ENCODE peak calls at places on chromosomes 1 and 21, in nine cellular contexts. One of them, this sample, is unnamed.

GRCh38 chr1:182575540-182576149 is 13.4 kb downstream of the RNASEL start:
- DNase-seq in spleen: no peak
- DNase-seq in GM12891: no peak
- DNase-seq in HepG2: peak; percentile 39
- DNase-seq in K562: peak; percentile 33
- DNase-seq in transverse colon: no peak
- DNase-seq in H1: no peak
- DNase-seq in HCT116: no peak
- DNase-seq in stomach: no peak
- DNase-seq in this sample: no peak

GRCh38 chr1:16988210-16988609 is 7.8 kb upstream of the MFAP2 start:
- DNase-seq in K562: no peak
- DNase-seq in transverse colon: no peak
- DNase-seq in HCT116: no peak
- DNase-seq in HepG2: no peak
- DNase-seq in spleen: no peak
- DNase-seq in stomach: no peak
- DNase-seq in GM12891: no peak
- DNase-seq in H1: no peak
- DNase-seq in this sample: no peak

GRCh38 chr1:25529518-25530347 is 13.7 kb upstream of the LDLRAP1 start:
- DNase-seq in H1: no peak
- DNase-seq in HepG2: no peak
- DNase-seq in stomach: no peak
- DNase-seq in GM12891: no peak
- DNase-seq in transverse colon: no peak
- DNase-seq in spleen: peak; percentile 55
- DNase-seq in K562: no peak
- DNase-seq in HCT116: no peak
- DNase-seq in this sample: no peak

GRCh38 chr1:169086603-169087455 is 19.7 kb upstream of the ATP1B1 start:
- DNase-seq in HCT116: no peak
- DNase-seq in stomach: no peak
- DNase-seq in spleen: no peak
- DNase-seq in GM12891: no peak
- DNase-seq in transverse colon: no peak
- DNase-seq in K562: no peak
- DNase-seq in HepG2: peak; percentile 65
- DNase-seq in H1: no peak
- DNase-seq in this sample: no peak

GRCh38 chr1:118317836-118318614 is 133.0 kb upstream of the SPAG17 start:
- DNase-seq in transverse colon: no peak
- DNase-seq in spleen: no peak
- DNase-seq in HCT116: no peak
- DNase-seq in GM12891: no peak
- DNase-seq in stomach: no peak
- DNase-seq in H1: no peak
- DNase-seq in HepG2: no peak
- DNase-seq in K562: no peak
- DNase-seq in this sample: no peak

GRCh38 chr1:168733241-168733640 is 4.2 kb upstream of the DPT start:
- DNase-seq in transverse colon: no peak
- DNase-seq in K562: no peak
- DNase-seq in GM12891: no peak
- DNase-seq in HepG2: no peak
- DNase-seq in HCT116: no peak
- DNase-seq in stomach: no peak
- DNase-seq in spleen: no peak
- DNase-seq in H1: no peak
- DNase-seq in this sample: no peak

GRCh38 chr1:226993676-226994356 is 53.7 kb downstream of the COQ8A start:
- DNase-seq in spleen: peak; percentile 69
- DNase-seq in transverse colon: no peak
- DNase-seq in K562: no peak
- DNase-seq in H1: peak; percentile 47
- DNase-seq in HepG2: peak; percentile 73
- DNase-seq in GM12891: no peak
- DNase-seq in HCT116: no peak
- DNase-seq in stomach: no peak
- DNase-seq in this sample: no peak

GRCh38 chr1:119646521-119647227 is 1.4 kb downstream of the ZNF697 start:
- DNase-seq in K562: peak; percentile 59
- DNase-seq in H1: no peak
- DNase-seq in transverse colon: no peak
- DNase-seq in HepG2: no peak
- DNase-seq in GM12891: no peak
- DNase-seq in HCT116: no peak
- DNase-seq in spleen: no peak
- DNase-seq in stomach: no peak
- DNase-seq in this sample: no peak

GRCh38 chr1:59143824-59144223 is 153.1 kb upstream of the FGGY start:
- DNase-seq in K562: no peak
- DNase-seq in GM12891: no peak
- DNase-seq in HCT116: no peak
- DNase-seq in H1: no peak
- DNase-seq in stomach: no peak
- DNase-seq in HepG2: no peak
- DNase-seq in spleen: no peak
- DNase-seq in transverse colon: no peak
- DNase-seq in this sample: no peak

GRCh38 chr1:58575831-58576726 is 973 bp downstream of the TACSTD2 start:
- DNase-seq in spleen: peak; percentile 86
- DNase-seq in GM12891: no peak
- DNase-seq in stomach: peak; percentile 44
- DNase-seq in H1: no peak
- DNase-seq in K562: no peak
- DNase-seq in transverse colon: no peak
- DNase-seq in HepG2: no peak
- DNase-seq in HCT116: no peak
- DNase-seq in this sample: no peak

GRCh38 chr1:87897486-87897885 is 568.8 kb downstream of the LMO4 start:
- DNase-seq in spleen: no peak
- DNase-seq in H1: no peak
- DNase-seq in stomach: no peak
- DNase-seq in HCT116: no peak
- DNase-seq in K562: no peak
- DNase-seq in GM12891: no peak
- DNase-seq in HepG2: no peak
- DNase-seq in transverse colon: no peak
- DNase-seq in this sample: no peak

GRCh38 chr21:31299291-31300147 is 44.5 kb downstream of the TIAM1 start:
- DNase-seq in GM12891: no peak
- DNase-seq in HepG2: peak; percentile 5
- DNase-seq in HCT116: no peak
- DNase-seq in H1: no peak
- DNase-seq in stomach: no peak
- DNase-seq in K562: no peak
- DNase-seq in spleen: no peak
- DNase-seq in transverse colon: no peak
- DNase-seq in this sample: no peak

GRCh38 chr21:28154121-28154520 is 838.6 kb downstream of the LTN1 start:
- DNase-seq in stomach: no peak
- DNase-seq in HCT116: no peak
- DNase-seq in spleen: no peak
- DNase-seq in H1: no peak
- DNase-seq in HepG2: no peak
- DNase-seq in transverse colon: no peak
- DNase-seq in K562: no peak
- DNase-seq in GM12891: no peak
- DNase-seq in this sample: no peak

GRCh38 chr21:18443686-18444085 is 40.1 kb upstream of the TMPRSS15 start:
- DNase-seq in GM12891: no peak
- DNase-seq in stomach: no peak
- DNase-seq in HepG2: no peak
- DNase-seq in K562: no peak
- DNase-seq in H1: no peak
- DNase-seq in transverse colon: no peak
- DNase-seq in HCT116: no peak
- DNase-seq in spleen: peak; percentile 79
- DNase-seq in this sample: no peak

GRCh38 chr1:74652711-74653131 is 20.9 kb downstream of the ERICH3 start:
- DNase-seq in spleen: peak; percentile 56
- DNase-seq in H1: no peak
- DNase-seq in transverse colon: no peak
- DNase-seq in HepG2: no peak
- DNase-seq in GM12891: peak; percentile 6
- DNase-seq in K562: no peak
- DNase-seq in stomach: no peak
- DNase-seq in HCT116: no peak
- DNase-seq in this sample: no peak

GRCh38 chr1:160541622-160542302 is 18.7 kb upstream of the SLAMF6 start:
- DNase-seq in HCT116: no peak
- DNase-seq in GM12891: no peak
- DNase-seq in transverse colon: no peak
- DNase-seq in spleen: no peak
- DNase-seq in HepG2: no peak
- DNase-seq in stomach: no peak
- DNase-seq in K562: peak; percentile 33
- DNase-seq in H1: no peak
- DNase-seq in this sample: no peak

GRCh38 chr1:25773441-25774125 is 26.4 kb upstream of the SELENON start:
- DNase-seq in stomach: peak; percentile 81
- DNase-seq in spleen: no peak
- DNase-seq in H1: no peak
- DNase-seq in HepG2: peak; percentile 70
- DNase-seq in K562: no peak
- DNase-seq in HCT116: no peak
- DNase-seq in GM12891: no peak
- DNase-seq in transverse colon: peak; percentile 26
- DNase-seq in this sample: no peak

GRCh38 chr1:60911980-60912692 is 170.2 kb upstream of the NFIA start:
- DNase-seq in H1: peak; percentile 60
- DNase-seq in transverse colon: no peak
- DNase-seq in K562: no peak
- DNase-seq in stomach: no peak
- DNase-seq in HepG2: no peak
- DNase-seq in GM12891: no peak
- DNase-seq in HCT116: no peak
- DNase-seq in spleen: no peak
- DNase-seq in this sample: no peak

GRCh38 chr1:162008799-162009198 is 14.9 kb downstream of the OLFML2B start:
- DNase-seq in stomach: no peak
- DNase-seq in H1: no peak
- DNase-seq in HCT116: no peak
- DNase-seq in GM12891: no peak
- DNase-seq in K562: no peak
- DNase-seq in HepG2: no peak
- DNase-seq in transverse colon: no peak
- DNase-seq in spleen: no peak
- DNase-seq in this sample: no peak

GRCh38 chr21:45471229-45472052 is 66.5 kb downstream of the COL18A1 start:
- DNase-seq in transverse colon: no peak
- DNase-seq in HepG2: peak; percentile 96
- DNase-seq in stomach: no peak
- DNase-seq in HCT116: no peak
- DNase-seq in GM12891: no peak
- DNase-seq in H1: no peak
- DNase-seq in K562: no peak
- DNase-seq in spleen: peak; percentile 48
- DNase-seq in this sample: no peak

GRCh38 chr1:90834354-90835171 is 117.5 kb upstream of the BARHL2 start:
- DNase-seq in HepG2: no peak
- DNase-seq in H1: no peak
- DNase-seq in HCT116: no peak
- DNase-seq in GM12891: no peak
- DNase-seq in stomach: no peak
- DNase-seq in transverse colon: no peak
- DNase-seq in spleen: no peak
- DNase-seq in K562: no peak
- DNase-seq in this sample: no peak
- TF ChIP-seq POLR2AphosphoS5 in HepG2: no peak
- TF ChIP-seq POLR2AphosphoS5 in H1: no peak
- TF ChIP-seq POLR2AphosphoS5 in HCT116: no peak
- TF ChIP-seq POLR2AphosphoS5 in GM12891: no peak
- TF ChIP-seq POLR2AphosphoS5 in stomach: no peak
- TF ChIP-seq POLR2AphosphoS5 in transverse colon: no peak
- TF ChIP-seq POLR2AphosphoS5 in spleen: no peak
- TF ChIP-seq POLR2AphosphoS5 in K562: no peak
- TF ChIP-seq POLR2AphosphoS5 in this sample: no peak

GRCh38 chr1:213051127-213051880 is at the start of gene RPS6KC1:
- DNase-seq in HCT116: peak; percentile 50
- DNase-seq in spleen: peak; percentile 97
- DNase-seq in HepG2: peak; percentile 77
- DNase-seq in GM12891: peak; percentile 80
- DNase-seq in transverse colon: peak; percentile 86
- DNase-seq in H1: peak; percentile 85
- DNase-seq in stomach: peak; percentile 88
- DNase-seq in K562: peak; percentile 97
- DNase-seq in this sample: peak; percentile 83
- TF ChIP-seq POLR2A in HCT116: no peak
- TF ChIP-seq POLR2A in spleen: no peak
- TF ChIP-seq POLR2A in HepG2: peak; percentile 62
- TF ChIP-seq POLR2A in GM12891: peak; percentile 57
- TF ChIP-seq POLR2A in transverse colon: no peak
- TF ChIP-seq POLR2A in H1: peak; percentile 33
- TF ChIP-seq POLR2A in stomach: no peak
- TF ChIP-seq POLR2A in K562: peak; percentile 84
- TF ChIP-seq POLR2A in this sample: peak; percentile 58

DNA sequence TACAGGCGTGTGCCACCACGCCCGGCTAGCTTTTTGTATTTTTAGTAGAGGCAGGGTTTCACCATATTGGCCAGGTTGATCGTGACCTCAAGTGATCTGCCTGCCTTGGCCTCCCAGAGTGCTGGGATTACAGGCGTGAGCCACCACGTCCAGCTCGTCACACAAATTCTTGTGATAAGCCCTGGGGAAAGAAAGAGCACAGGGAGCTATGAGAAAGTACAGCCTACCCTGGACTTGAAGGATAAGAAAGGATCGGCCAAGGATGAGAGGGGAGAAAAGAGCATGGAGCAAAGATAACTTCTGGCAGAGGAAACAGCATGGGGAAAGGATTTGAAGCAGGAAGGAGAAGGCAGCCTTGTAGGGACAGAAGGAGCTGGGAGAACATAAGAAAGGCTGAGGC is 29.2 kb downstream of the SESN2 start:
- DNase-seq in HepG2: no peak
- DNase-seq in H1: no peak
- DNase-seq in K562: no peak
- DNase-seq in spleen: no peak
- DNase-seq in stomach: no peak
- DNase-seq in GM12891: no peak
- DNase-seq in transverse colon: no peak
- DNase-seq in HCT116: no peak
- DNase-seq in this sample: no peak
- TF ChIP-seq POLR2AphosphoS5 in HepG2: no peak
- TF ChIP-seq POLR2AphosphoS5 in H1: no peak
- TF ChIP-seq POLR2AphosphoS5 in K562: no peak
- TF ChIP-seq POLR2AphosphoS5 in spleen: no peak
- TF ChIP-seq POLR2AphosphoS5 in stomach: no peak
- TF ChIP-seq POLR2AphosphoS5 in GM12891: no peak
- TF ChIP-seq POLR2AphosphoS5 in transverse colon: no peak
- TF ChIP-seq POLR2AphosphoS5 in HCT116: no peak
- TF ChIP-seq POLR2AphosphoS5 in this sample: no peak

DNA sequence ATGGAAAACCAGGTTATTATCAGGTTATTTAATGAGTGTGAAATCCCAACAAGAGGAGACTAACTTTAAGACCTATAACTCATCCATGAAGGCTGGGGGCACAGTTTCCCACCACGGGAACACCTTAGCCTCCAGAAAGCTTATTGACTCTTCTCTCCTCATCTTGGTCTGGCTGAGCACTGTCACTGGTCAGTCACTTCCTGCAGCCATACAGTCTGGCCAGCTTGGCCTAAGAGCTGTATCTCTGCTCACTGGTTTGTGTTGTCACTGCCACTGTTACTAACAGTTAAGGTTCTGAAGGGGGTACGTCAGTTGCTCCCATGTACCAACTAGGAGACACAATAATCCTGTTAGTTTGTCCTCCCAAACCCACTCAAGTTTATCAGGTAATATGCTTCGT is 16.7 kb upstream of the DDAH1 start:
- DNase-seq in K562: no peak
- DNase-seq in spleen: no peak
- DNase-seq in stomach: no peak
- DNase-seq in transverse colon: no peak
- DNase-seq in HCT116: no peak
- DNase-seq in GM12891: no peak
- DNase-seq in HepG2: no peak
- DNase-seq in H1: no peak
- DNase-seq in this sample: no peak
- TF ChIP-seq POLR2A in K562: no peak
- TF ChIP-seq POLR2A in spleen: no peak
- TF ChIP-seq POLR2A in stomach: no peak
- TF ChIP-seq POLR2A in transverse colon: no peak
- TF ChIP-seq POLR2A in HCT116: no peak
- TF ChIP-seq POLR2A in GM12891: no peak
- TF ChIP-seq POLR2A in HepG2: no peak
- TF ChIP-seq POLR2A in H1: no peak
- TF ChIP-seq POLR2A in this sample: no peak

This sample was measured in GM12892.